ENCODE peak calls at places on chromosome 14, in five cellular contexts. O is glutamatergic neuron; Y is stimulated activated CD4-positive, alpha-beta T cell treated with anti-CD3 and anti-CD28 coated beads, Interleukin-4, amount 100 ng/mL, for 24 hours; G is iPS-NIHi11; B is WERI-Rb-1. X is an unnamed sample.

GRCh38 chr14:68479247-68479646 is 313.6 kb downstream of the ZFP36L1 start:
- DNase-seq in O (no peak), Y (no peak), G (no peak), B (no peak), X (no peak)

GRCh38 chr14:56237398-56237797 is 119.2 kb downstream of the PELI2 start:
- DNase-seq in O (no peak), Y (no peak), G (no peak), B (no peak), X (no peak)

GRCh38 chr14:85921241-85921640 is 391.3 kb downstream of the FLRT2 start:
- DNase-seq in O (no peak), Y (no peak), G (no peak), B (no peak), X (no peak)

GRCh38 chr14:76924363-76925151 is 98.3 kb downstream of the LRRC74A start:
- DNase-seq in O (peak; percentile 74), Y (peak; percentile 43), G (peak; percentile 84), B (no peak), X (peak; percentile 62)

GRCh38 chr14:81453166-81453766 is 53.1 kb upstream of the STON2 start:
- DNase-seq in O (peak; percentile 69), Y (peak; percentile 63), G (peak; percentile 51), B (peak; percentile 63), X (peak; percentile 46)

GRCh38 chr14:103623883-103624482 is 5.0 kb upstream of the KLC1 start:
- DNase-seq in O (peak; percentile 80), Y (no peak), G (no peak), B (no peak), X (peak; percentile 37)

GRCh38 chr14:71240154-71240553 is 332.9 kb downstream of the PCNX1 start:
- DNase-seq in O (no peak), Y (no peak), G (no peak), B (no peak), X (no peak)

GRCh38 chr14:48586099-48586498 is 910.7 kb upstream of the MDGA2 start:
- DNase-seq in O (no peak), Y (no peak), G (peak; percentile 7), B (no peak), X (no peak)

GRCh38 chr14:51552768-51553426 is 98.8 kb upstream of the FRMD6 start:
- DNase-seq in O (no peak), Y (no peak), G (no peak), B (no peak), X (peak; percentile 45)

GRCh38 chr14:60537663-60538062 is 28.7 kb downstream of the SIX6 start:
- DNase-seq in O (no peak), Y (no peak), G (no peak), B (no peak), X (no peak)

GRCh38 chr14:52185178-52185577 is 82.3 kb upstream of the PTGDR start:
- DNase-seq in O (no peak), Y (no peak), G (no peak), B (no peak), X (no peak)

GRCh38 chr14:67569011-67569650 is 30.9 kb downstream of the PIGH start:
- DNase-seq in O (no peak), Y (no peak), G (peak; percentile 46), B (peak; percentile 37), X (no peak)

GRCh38 chr14:74595006-74595735 is 16.9 kb downstream of the LTBP2 start:
- DNase-seq in O (no peak), Y (no peak), G (no peak), B (no peak), X (no peak)

GRCh38 chr14:91339606-91340369 is 77.8 kb downstream of the CCDC88C start:
- DNase-seq in O (no peak), Y (no peak), G (no peak), B (no peak), X (no peak)

GRCh38 chr14:43792980-43793379 is 714.1 kb downstream of the FSCB start:
- DNase-seq in O (no peak), Y (no peak), G (no peak), B (no peak), X (no peak)

GRCh38 chr14:65650843-65651242 is 238.3 kb downstream of the FUT8 start:
- DNase-seq in O (peak; percentile 42), Y (no peak), G (no peak), B (no peak), X (no peak)

GRCh38 chr14:100981808-100982207 is 78.3 kb upstream of the RTL1 start:
- DNase-seq in O (no peak), Y (no peak), G (no peak), B (no peak), X (no peak)

GRCh38 chr14:102592969-102593840 is 756 bp downstream of the RCOR1 start:
- DNase-seq in O (peak; percentile 54), Y (peak; percentile 57), G (peak; percentile 72), B (peak; percentile 37), X (peak; percentile 61)

GRCh38 chr14:52467515-52468266 is 84.6 kb downstream of the TXNDC16 start:
- DNase-seq in O (no peak), Y (peak; percentile 14), G (no peak), B (no peak), X (no peak)

GRCh38 chr14:77037886-77038511 is 9.5 kb upstream of the IRF2BPL start:
- DNase-seq in O (no peak), Y (peak; percentile 58), G (no peak), B (no peak), X (peak; percentile 44)

GRCh38 chr14:100332797-100333196 is 9.7 kb downstream of the SLC25A47 start:
- DNase-seq in O (no peak), Y (no peak), G (no peak), B (no peak), X (no peak)

GRCh38 chr14:52115286-52115685 is 46.4 kb upstream of the NID2 start:
- DNase-seq in O (no peak), Y (no peak), G (no peak), B (no peak), X (no peak)

GRCh38 chr14:90140298-90140955 is 78.6 kb downstream of the KCNK13 start:
- DNase-seq in O (no peak), Y (no peak), G (peak; percentile 33), B (peak; percentile 14), X (no peak)

GRCh38 chr14:29653303-29653702 is 274.3 kb downstream of the PRKD1 start:
- DNase-seq in O (no peak), Y (no peak), G (no peak), B (no peak), X (no peak)

GRCh38 chr14:68807148-68807600 is 14.3 kb upstream of the ZFP36L1 start:
- DNase-seq in O (no peak), Y (no peak), G (no peak), B (no peak), X (peak; percentile 31)

GRCh38 chr14:101127239-101127638 is 223.7 kb upstream of the RTL1 start:
- DNase-seq in O (no peak), Y (no peak), G (no peak), B (no peak), X (no peak)

GRCh38 chr14:74647061-74647833 is 35.2 kb upstream of the LTBP2 start:
- DNase-seq in O (no peak), Y (no peak), G (no peak), B (no peak), X (no peak)

GRCh38 chr14:105199093-105199492 is 18.0 kb upstream of the NUDT14 start:
- DNase-seq in O (no peak), Y (no peak), G (no peak), B (peak; percentile 56), X (no peak)

GRCh38 chr14:99612065-99612736 is 8.2 kb upstream of the CCDC85C start:
- DNase-seq in O (no peak), Y (no peak), G (no peak), B (peak; percentile 50), X (no peak)

GRCh38 chr14:103057372-103058208 is at the start of gene CDC42BPB:
- DNase-seq in O (peak; percentile 92), Y (peak; percentile 45), G (peak; percentile 98), B (peak; percentile 86), X (peak; percentile 89)